ENCODE peak calls at places on chromosomes 7 and 10, in six cellular contexts. One of them, this sample, is unnamed.
A peak's percentile ranks its signal among the peaks of the same experiment; 100 is the strongest.

GRCh38 chr7:16114071-16114470 is 307.3 kb downstream of the CRPPA start:
- DNase-seq in astrocyte of the cerebellum: no peak
- DNase-seq in HCEC 1CT: no peak
- DNase-seq in colonic mucosa: no peak
- DNase-seq in NCI-H1694 treated with DMSO at 0.1 percent for 48 hours: no peak
- DNase-seq in A172: no peak
- DNase-seq in this sample: no peak

GRCh38 chr10:8444630-8445029 is 390.1 kb downstream of the GATA3 start:
- DNase-seq in NCI-H1694 treated with DMSO at 0.1 percent for 48 hours: no peak
- DNase-seq in A172: no peak
- DNase-seq in astrocyte of the cerebellum: no peak
- DNase-seq in HCEC 1CT: no peak
- DNase-seq in colonic mucosa: no peak
- DNase-seq in this sample: no peak

GRCh38 chr10:79403441-79404230 is 41.8 kb downstream of the ZCCHC24 start:
- DNase-seq in HCEC 1CT: no peak
- DNase-seq in NCI-H1694 treated with DMSO at 0.1 percent for 48 hours: no peak
- DNase-seq in colonic mucosa: no peak
- DNase-seq in A172: peak; percentile 79
- DNase-seq in astrocyte of the cerebellum: no peak
- DNase-seq in this sample: no peak

GRCh38 chr7:157299613-157300405 is 37.0 kb upstream of the DNAJB6 start:
- DNase-seq in A172: peak; percentile 95
- DNase-seq in HCEC 1CT: no peak
- DNase-seq in NCI-H1694 treated with DMSO at 0.1 percent for 48 hours: no peak
- DNase-seq in astrocyte of the cerebellum: no peak
- DNase-seq in colonic mucosa: no peak
- DNase-seq in this sample: no peak

GRCh38 chr7:64874562-64875250 is 28.4 kb upstream of the ZNF273 start:
- DNase-seq in NCI-H1694 treated with DMSO at 0.1 percent for 48 hours: no peak
- DNase-seq in colonic mucosa: peak; percentile 12
- DNase-seq in HCEC 1CT: no peak
- DNase-seq in A172: no peak
- DNase-seq in astrocyte of the cerebellum: no peak
- DNase-seq in this sample: peak; percentile 6

GRCh38 chr10:132571565-132572544 is 34.3 kb downstream of the INPP5A start:
- DNase-seq in astrocyte of the cerebellum: peak; percentile 50
- DNase-seq in A172: peak; percentile 87
- DNase-seq in HCEC 1CT: peak; percentile 70
- DNase-seq in NCI-H1694 treated with DMSO at 0.1 percent for 48 hours: no peak
- DNase-seq in colonic mucosa: peak; percentile 42
- DNase-seq in this sample: peak; percentile 55

GRCh38 chr7:65216469-65216868 is 157.2 kb upstream of the ZNF92 start:
- DNase-seq in NCI-H1694 treated with DMSO at 0.1 percent for 48 hours: no peak
- DNase-seq in colonic mucosa: peak; percentile 70
- DNase-seq in HCEC 1CT: no peak
- DNase-seq in astrocyte of the cerebellum: peak; percentile 9
- DNase-seq in A172: peak; percentile 60
- DNase-seq in this sample: peak; percentile 68

GRCh38 chr10:8060010-8060703 is 5.7 kb downstream of the GATA3 start:
- DNase-seq in A172: no peak
- DNase-seq in NCI-H1694 treated with DMSO at 0.1 percent for 48 hours: no peak
- DNase-seq in astrocyte of the cerebellum: peak; percentile 16
- DNase-seq in colonic mucosa: no peak
- DNase-seq in HCEC 1CT: no peak
- DNase-seq in this sample: no peak

GRCh38 chr7:129789652-129790051 is 163.1 kb downstream of the UBE2H start:
- DNase-seq in HCEC 1CT: no peak
- DNase-seq in astrocyte of the cerebellum: no peak
- DNase-seq in colonic mucosa: no peak
- DNase-seq in NCI-H1694 treated with DMSO at 0.1 percent for 48 hours: peak; percentile 25
- DNase-seq in A172: no peak
- DNase-seq in this sample: no peak

GRCh38 chr10:61130366-61130765 is 186.4 kb upstream of the RHOBTB1 start:
- DNase-seq in HCEC 1CT: no peak
- DNase-seq in astrocyte of the cerebellum: no peak
- DNase-seq in colonic mucosa: no peak
- DNase-seq in A172: no peak
- DNase-seq in NCI-H1694 treated with DMSO at 0.1 percent for 48 hours: no peak
- DNase-seq in this sample: no peak

GRCh38 chr10:117537904-117538524 is 4.5 kb upstream of the EMX2 start:
- DNase-seq in A172: no peak
- DNase-seq in colonic mucosa: no peak
- DNase-seq in NCI-H1694 treated with DMSO at 0.1 percent for 48 hours: no peak
- DNase-seq in HCEC 1CT: no peak
- DNase-seq in astrocyte of the cerebellum: no peak
- DNase-seq in this sample: no peak

GRCh38 chr7:37354661-37355131 is 94.0 kb downstream of the ELMO1 start:
- DNase-seq in astrocyte of the cerebellum: peak; percentile 3
- DNase-seq in HCEC 1CT: no peak
- DNase-seq in NCI-H1694 treated with DMSO at 0.1 percent for 48 hours: no peak
- DNase-seq in A172: peak; percentile 25
- DNase-seq in colonic mucosa: peak; percentile 34
- DNase-seq in this sample: peak; percentile 52

GRCh38 chr7:75889826-75890225 is 11.0 kb downstream of the RHBDD2 start:
- DNase-seq in NCI-H1694 treated with DMSO at 0.1 percent for 48 hours: no peak
- DNase-seq in colonic mucosa: no peak
- DNase-seq in HCEC 1CT: peak; percentile 51
- DNase-seq in astrocyte of the cerebellum: peak; percentile 43
- DNase-seq in A172: no peak
- DNase-seq in this sample: no peak

This sample was measured in mucosa of gallbladder.